ENCODE peak calls at places on chromosomes 5 and 9, in eight cellular contexts. C, A, T, E, H, B, R and O are unnamed samples.

GRCh38 chr9:107847977-107848376 is 358.4 kb upstream of the KLF4 start:
- DNase-seq in T (no peak), R (peak), C (no peak), H (peak), E (no peak), A (no peak), B (peak), O (no peak)

GRCh38 chr5:173498286-173498685 is 118.2 kb downstream of the BOD1 start:
- DNase-seq in B (peak), E (peak), R (peak), T (no peak), H (peak), A (no peak), C (no peak), O (no peak)

GRCh38 chr9:69535296-69535832 is 136.8 kb downstream of the APBA1 start:
- DNase-seq in E (peak), H (no peak), A (no peak), C (no peak), T (no peak), R (no peak), B (peak), O (peak)

GRCh38 chr5:166004006-166004405 is 2287.4 kb upstream of the WWC1 start:
- DNase-seq in R (no peak), A (no peak), C (no peak), T (no peak), E (no peak), H (no peak), B (no peak), O (no peak)

GRCh38 chr5:17185776-17186175 is 31.7 kb upstream of the BASP1 start:
- DNase-seq in C (no peak), R (peak), H (peak), B (peak), A (peak), T (no peak), E (no peak), O (peak)

GRCh38 chr5:134561871-134562296 is 36.4 kb downstream of the JADE2 start:
- DNase-seq in B (peak), T (no peak), A (no peak), R (peak), H (peak), E (peak), C (no peak), O (peak)

GRCh38 chr9:20603524-20604268 is 18.6 kb downstream of the MLLT3 start:
- DNase-seq in E (no peak), T (no peak), C (no peak), R (peak), B (no peak), H (no peak), A (no peak), O (no peak)

GRCh38 chr5:14706615-14707021 is 42.1 kb downstream of the OTULIN start:
- DNase-seq in B (peak), H (peak), R (peak), E (no peak), C (no peak), A (no peak), T (no peak), O (peak)

GRCh38 chr5:159208508-159209437 is 580 bp downstream of the RNF145 start:
- DNase-seq in C (peak), B (peak), A (peak), E (peak), R (peak), T (no peak), H (peak), O (no peak)

GRCh38 chr9:36623280-36623679 is 50.6 kb downstream of the MELK start:
- DNase-seq in R (peak), E (no peak), C (no peak), B (peak), A (no peak), H (peak), T (no peak), O (peak)

GRCh38 chr5:117748336-117748735 is 1173.7 kb upstream of the SEMA6A start:
- DNase-seq in B (no peak), E (no peak), C (no peak), R (no peak), T (no peak), A (no peak), H (no peak), O (no peak)

GRCh38 chr9:91131433-91131839 is 230.3 kb downstream of the AUH start:
- DNase-seq in C (peak), A (peak), H (peak), B (peak), R (peak), T (no peak), E (no peak), O (peak)

GRCh38 chr9:35757527-35758275 is 3.6 kb upstream of the MSMP start:
- DNase-seq in A (no peak), C (no peak), R (no peak), T (peak), E (peak), H (no peak), B (no peak), O (no peak)